ENCODE peak calls at places on chromosome 2, in nine cellular contexts. M is GM18507; L is nephron progenitor cell; E is SHP77 treated with DMSO at 0.1 percent for 48 hours; H is WERI-Rb-1; S is epithelial cell of prostate; G is progenitor cell of endocrine pancreas; N is activated CD8-positive, alpha-beta memory T cell treated with anti-CD3 and anti-CD28 coated beads, Interleukin-2, amount 10 ng/mL, durations not matched to agents 7 days and 5 days; T is colonic mucosa. A is an unnamed sample.
A peak's percentile ranks its signal among the peaks of the same experiment; 100 is the strongest.

GRCh38 chr2:28356095-28356911 is 36.4 kb upstream of the FOSL2 start:
- DNase-seq in E (peak; percentile 68), T (peak; percentile 90), S (peak; percentile 14), H (no peak), G (no peak), L (peak; percentile 46), N (no peak), M (no peak), A (no peak)

GRCh38 chr2:214630402-214631035 is 179.0 kb downstream of the BARD1 start:
- DNase-seq in E (no peak), G (no peak), T (no peak), H (peak; percentile 77), M (no peak), L (no peak), N (no peak), S (no peak), A (no peak)

GRCh38 chr2:234754126-234754525 is 197.7 kb upstream of the SH3BP4 start:
- DNase-seq in S (no peak), E (no peak), T (no peak), N (no peak), G (no peak), H (no peak), L (no peak), M (no peak), A (no peak)

GRCh38 chr2:192026064-192026715 is 168.5 kb downstream of the TMEFF2 start:
- DNase-seq in H (no peak), N (no peak), T (no peak), L (no peak), S (no peak), M (no peak), E (no peak), G (no peak), A (no peak)

GRCh38 chr2:217795706-217796465 is 206.9 kb downstream of the TNS1 start:
- DNase-seq in T (peak; percentile 11), M (no peak), G (peak; percentile 5), H (no peak), N (peak; percentile 32), S (no peak), E (no peak), L (no peak), A (no peak)

GRCh38 chr2:150472122-150472899 is 15.2 kb downstream of the RND3 start:
- DNase-seq in T (peak; percentile 79), N (no peak), G (no peak), E (no peak), L (no peak), M (no peak), H (no peak), S (no peak), A (no peak)

GRCh38 chr2:43521568-43521967 is 74.3 kb downstream of the THADA start:
- DNase-seq in E (no peak), H (no peak), M (no peak), G (no peak), L (no peak), N (no peak), S (no peak), T (no peak), A (no peak)

GRCh38 chr2:73074110-73075069 is 2.9 kb upstream of the SFXN5 start:
- DNase-seq in S (no peak), M (no peak), H (no peak), N (no peak), G (no peak), L (no peak), T (no peak), E (no peak), A (no peak)

GRCh38 chr2:211033765-211034164 is 477.4 kb downstream of the CPS1 start:
- DNase-seq in H (peak; percentile 22), G (no peak), T (no peak), M (no peak), S (no peak), N (no peak), E (no peak), L (no peak), A (no peak)

GRCh38 chr2:202056611-202057010 is 16.4 kb upstream of the KIAA2012 start:
- DNase-seq in L (no peak), S (no peak), G (no peak), N (no peak), H (no peak), T (no peak), E (no peak), M (no peak), A (no peak)

GRCh38 chr2:193584522-193584938 is 1389.8 kb upstream of the TMEFF2 start:
- DNase-seq in L (no peak), N (no peak), E (no peak), M (no peak), T (no peak), H (peak; percentile 35), G (no peak), S (no peak), A (no peak)

GRCh38 chr2:145421841-145422240 is 901.9 kb upstream of the ZEB2 start:
- DNase-seq in T (no peak), G (no peak), M (no peak), H (no peak), N (no peak), S (no peak), L (no peak), E (no peak), A (no peak)

GRCh38 chr2:166539340-166540162 is 45.5 kb upstream of the SCN7A start:
- DNase-seq in T (peak; percentile 26), M (no peak), N (no peak), G (peak; percentile 27), S (no peak), E (peak; percentile 40), H (peak; percentile 33), L (peak; percentile 37), A (peak; percentile 12)

GRCh38 chr2:55159037-55159651 is 72.9 kb downstream of the CLHC1 start:
- DNase-seq in H (no peak), N (no peak), S (no peak), E (peak; percentile 99), G (no peak), M (peak; percentile 15), T (no peak), L (no peak), A (no peak)

GRCh38 chr2:128301501-128301966 is 17.1 kb downstream of the HS6ST1 start:
- DNase-seq in T (no peak), M (no peak), H (no peak), S (no peak), G (no peak), N (no peak), E (no peak), L (no peak), A (no peak)

GRCh38 chr2:186726938-186727337 is 33.1 kb downstream of the FAM171B start:
- DNase-seq in H (no peak), T (no peak), M (no peak), S (no peak), G (no peak), L (no peak), N (no peak), E (no peak), A (no peak)

GRCh38 chr2:51995293-51995692 is 963.4 kb upstream of the NRXN1 start:
- DNase-seq in L (no peak), M (no peak), E (no peak), S (no peak), T (no peak), G (no peak), N (no peak), H (no peak), A (no peak)

GRCh38 chr2:43170733-43171101 is 55.7 kb downstream of the ZFP36L2 start:
- DNase-seq in E (no peak), T (no peak), S (no peak), N (no peak), M (no peak), H (no peak), G (no peak), L (no peak), A (no peak)

GRCh38 chr2:28649481-28650260 is 102.0 kb upstream of the PPP1CB start:
- DNase-seq in L (no peak), H (no peak), N (peak; percentile 60), M (no peak), T (no peak), E (no peak), G (no peak), S (no peak), A (no peak)

GRCh38 chr2:241636983-241637232 is at the start of gene THAP4:
- DNase-seq in L (peak; percentile 77), M (peak; percentile 79), S (no peak), G (peak; percentile 58), H (no peak), E (no peak), T (peak; percentile 44), N (peak; percentile 64), A (no peak)

GRCh38 chr2:100818606-100819364 is 1.2 kb upstream of the NPAS2 start:
- DNase-seq in T (peak; percentile 71), H (peak; percentile 60), L (peak; percentile 68), S (peak; percentile 26), M (no peak), G (peak; percentile 43), E (no peak), N (no peak), A (no peak)

GRCh38 chr2:212193066-212193465 is 345.5 kb downstream of the ERBB4 start:
- DNase-seq in G (no peak), H (no peak), N (no peak), M (no peak), T (no peak), E (no peak), L (no peak), S (no peak), A (no peak)

GRCh38 chr2:155841442-155841841 is 491.1 kb downstream of the NR4A2 start:
- DNase-seq in N (no peak), L (no peak), E (no peak), S (no peak), H (no peak), T (no peak), M (no peak), G (no peak), A (no peak)

GRCh38 chr2:145379934-145380333 is 860.0 kb upstream of the ZEB2 start:
- DNase-seq in E (no peak), H (no peak), G (no peak), N (no peak), S (no peak), T (no peak), M (no peak), L (no peak), A (no peak)

GRCh38 chr2:196242131-196242620 is 70.8 kb upstream of the STK17B start:
- DNase-seq in N (peak; percentile 53), E (no peak), L (no peak), M (peak; percentile 38), T (no peak), G (no peak), H (no peak), S (peak; percentile 73), A (peak; percentile 94)

GRCh38 chr2:199757466-199757865 is 93.5 kb downstream of the FTCDNL1 start:
- DNase-seq in L (no peak), T (peak; percentile 32), S (no peak), G (no peak), N (no peak), M (no peak), H (no peak), E (peak; percentile 90), A (no peak)

GRCh38 chr2:136127356-136127755 is 9.4 kb upstream of the CXCR4 start:
- DNase-seq in G (no peak), M (no peak), S (no peak), E (no peak), T (no peak), L (no peak), H (no peak), N (no peak), A (no peak)

GRCh38 chr2:135984199-135985017 is 1.0 kb downstream of the DARS1 start:
- DNase-seq in H (no peak), E (no peak), L (no peak), S (no peak), G (no peak), M (peak; percentile 29), N (no peak), T (no peak), A (peak; percentile 84)

GRCh38 chr2:24083567-24084385 is 858 bp downstream of the TP53I3 start:
- DNase-seq in M (peak; percentile 58), H (peak; percentile 99), T (peak; percentile 94), E (peak; percentile 67), G (no peak), S (peak; percentile 73), N (peak; percentile 76), L (no peak), A (peak; percentile 79)

GRCh38 chr2:112162341-112162740 is 24.2 kb downstream of the FBLN7 start:
- DNase-seq in S (no peak), N (no peak), H (no peak), T (no peak), E (no peak), L (no peak), M (no peak), G (no peak), A (no peak)

GRCh38 chr2:20475567-20475952 is 28.7 kb downstream of the RHOB start:
- DNase-seq in T (no peak), H (peak; percentile 2), N (no peak), M (no peak), G (no peak), S (no peak), L (no peak), E (no peak), A (no peak)

A was measured in GM12878.